ENCODE peak calls at places on chromosome 21, in ten cellular contexts. H, P, M, W, R, I, A, N, T and B are unnamed samples.

GRCh38 chr21:41768371-41769042 is 1.7 kb upstream of the RIPK4 start:
- DNase-seq in I (peak), P (no peak), M (peak), N (peak), A (peak), W (no peak), H (peak), T (no peak), R (peak), B (no peak)

GRCh38 chr21:16287060-16287459 is 557.3 kb downstream of the USP25 start:
- DNase-seq in N (no peak), H (no peak), I (peak), T (no peak), M (no peak), A (no peak), R (no peak), W (no peak), P (no peak), B (no peak)

GRCh38 chr21:41663805-41664788 is 102.8 kb downstream of the RIPK4 start:
- DNase-seq in I (peak), A (peak), T (no peak), H (peak), N (no peak), P (no peak), W (no peak), M (no peak), R (no peak), B (no peak)

GRCh38 chr21:42161401-42161956 is 57.5 kb upstream of the ABCG1 start:
- DNase-seq in W (no peak), M (no peak), P (no peak), H (no peak), A (no peak), T (no peak), I (no peak), N (no peak), R (no peak), B (no peak)

GRCh38 chr21:38376235-38376634 is 119.4 kb downstream of the KCNJ15 start:
- DNase-seq in T (no peak), W (no peak), R (no peak), N (no peak), A (no peak), H (no peak), M (no peak), P (peak), I (no peak), B (no peak)

GRCh38 chr21:46454634-46455390 is 3.9 kb upstream of the DIP2A start:
- DNase-seq in M (no peak), H (no peak), W (no peak), T (no peak), R (peak), P (no peak), N (no peak), I (no peak), A (no peak), B (no peak)

GRCh38 chr21:27476696-27477095 is 509.8 kb upstream of the ADAMTS5 start:
- DNase-seq in A (peak), W (no peak), R (peak), N (no peak), M (peak), T (no peak), I (peak), H (no peak), P (no peak), B (no peak)

GRCh38 chr21:39037807-39038405 is 145.3 kb downstream of the PSMG1 start:
- DNase-seq in P (peak), A (peak), H (no peak), W (no peak), R (no peak), I (no peak), N (no peak), T (no peak), M (peak), B (no peak)

GRCh38 chr21:38170283-38170682 is 86.5 kb upstream of the KCNJ15 start:
- DNase-seq in W (no peak), M (peak), P (peak), R (peak), H (no peak), I (peak), A (peak), N (no peak), T (no peak), B (no peak)

GRCh38 chr21:45264146-45264918 is 23.4 kb downstream of the POFUT2 start:
- DNase-seq in H (no peak), W (peak), R (no peak), P (no peak), I (no peak), M (no peak), A (no peak), N (peak), T (no peak), B (peak)

GRCh38 chr21:46428286-46428685 is 30.4 kb upstream of the DIP2A start:
- DNase-seq in H (no peak), N (peak), I (no peak), T (no peak), R (no peak), W (no peak), P (no peak), M (no peak), A (no peak), B (no peak)

GRCh38 chr21:34926784-34927548 is 122.1 kb downstream of the RUNX1 start:
- DNase-seq in R (peak), P (no peak), I (peak), W (no peak), N (no peak), T (no peak), H (peak), A (no peak), M (peak), B (no peak)

GRCh38 chr21:44800971-44801467 is 601 bp downstream of the UBE2G2 start:
- DNase-seq in R (peak), W (no peak), H (peak), M (peak), P (no peak), I (peak), T (no peak), A (peak), N (no peak), B (no peak)

GRCh38 chr21:15289896-15290841 is 225.4 kb upstream of the NRIP1 start:
- DNase-seq in A (no peak), M (no peak), I (no peak), N (peak), P (peak), T (no peak), R (no peak), W (peak), H (peak), B (no peak)

GRCh38 chr21:46458315-46459023 is at the start of gene DIP2A:
- DNase-seq in T (peak), M (peak), N (peak), P (peak), W (peak), H (peak), A (peak), I (peak), R (peak), B (peak)

GRCh38 chr21:21052672-21053071 is 54.5 kb downstream of the NCAM2 start:
- DNase-seq in H (no peak), P (no peak), W (no peak), N (no peak), T (no peak), A (no peak), I (no peak), M (no peak), R (no peak), B (no peak)

GRCh38 chr21:41580758-41581554 is 73.0 kb upstream of the TMPRSS2 start:
- DNase-seq in W (no peak), I (no peak), P (no peak), R (no peak), H (no peak), M (no peak), A (peak), N (no peak), T (no peak), B (no peak)

GRCh38 chr21:21997390-21998333 is 999.5 kb downstream of the NCAM2 start:
- DNase-seq in H (no peak), N (no peak), R (no peak), A (no peak), P (no peak), W (no peak), T (no peak), I (no peak), M (no peak), B (no peak)

GRCh38 chr21:38621132-38621531 is 122.9 kb upstream of the ERG start:
- DNase-seq in N (no peak), H (no peak), T (no peak), W (no peak), R (no peak), A (no peak), P (no peak), I (no peak), M (no peak), B (no peak)

GRCh38 chr21:25934771-25935224 is 200.0 kb downstream of the GABPA start:
- DNase-seq in T (peak), M (peak), P (peak), H (no peak), N (peak), R (peak), A (peak), W (no peak), I (peak), B (no peak)

GRCh38 chr21:45830221-45830640 is 151.3 kb upstream of the COL6A1 start:
- DNase-seq in M (no peak), W (no peak), R (no peak), N (no peak), P (no peak), I (no peak), H (no peak), T (no peak), A (no peak), B (no peak)

GRCh38 chr21:15127437-15127836 is 62.6 kb upstream of the NRIP1 start:
- DNase-seq in R (no peak), H (no peak), N (no peak), W (no peak), T (no peak), I (no peak), A (no peak), M (no peak), P (no peak), B (no peak)

GRCh38 chr21:39314155-39315027 is 959 bp upstream of the BRWD1 start:
- DNase-seq in R (peak), I (peak), M (peak), P (peak), T (peak), W (peak), H (peak), N (no peak), A (peak), B (no peak)

GRCh38 chr21:22421416-22422190 is 1423.4 kb downstream of the NCAM2 start:
- DNase-seq in N (no peak), R (no peak), I (no peak), M (no peak), W (no peak), H (no peak), P (no peak), T (no peak), A (no peak), B (no peak)

GRCh38 chr21:38956791-38957571 is 151.3 kb downstream of the ETS2 start:
- DNase-seq in I (peak), W (no peak), R (no peak), A (peak), H (peak), T (peak), P (peak), M (no peak), N (no peak), B (no peak)

GRCh38 chr21:26686278-26686677 is 113.2 kb upstream of the CYYR1 start:
- DNase-seq in H (no peak), A (peak), N (no peak), R (peak), I (no peak), P (no peak), M (peak), W (no peak), T (no peak), B (no peak)

GRCh38 chr21:38343691-38344090 is 86.9 kb downstream of the KCNJ15 start:
- DNase-seq in I (peak), T (no peak), A (peak), P (no peak), H (no peak), W (no peak), R (peak), M (peak), N (peak), B (no peak)

GRCh38 chr21:39141502-39141901 is 41.7 kb downstream of the PSMG1 start:
- DNase-seq in A (no peak), N (no peak), H (no peak), R (peak), W (no peak), M (no peak), I (peak), P (no peak), T (no peak), B (no peak)

GRCh38 chr21:44854664-44855446 is 18.6 kb downstream of the PTTG1IP start:
- DNase-seq in W (no peak), M (no peak), I (no peak), H (no peak), A (no peak), T (no peak), R (no peak), P (no peak), N (peak), B (no peak)

GRCh38 chr21:45913886-45914285 is 67.7 kb upstream of the COL6A1 start:
- DNase-seq in I (no peak), H (no peak), A (no peak), T (no peak), W (no peak), M (no peak), N (peak), P (no peak), R (no peak), B (no peak)

DNA sequence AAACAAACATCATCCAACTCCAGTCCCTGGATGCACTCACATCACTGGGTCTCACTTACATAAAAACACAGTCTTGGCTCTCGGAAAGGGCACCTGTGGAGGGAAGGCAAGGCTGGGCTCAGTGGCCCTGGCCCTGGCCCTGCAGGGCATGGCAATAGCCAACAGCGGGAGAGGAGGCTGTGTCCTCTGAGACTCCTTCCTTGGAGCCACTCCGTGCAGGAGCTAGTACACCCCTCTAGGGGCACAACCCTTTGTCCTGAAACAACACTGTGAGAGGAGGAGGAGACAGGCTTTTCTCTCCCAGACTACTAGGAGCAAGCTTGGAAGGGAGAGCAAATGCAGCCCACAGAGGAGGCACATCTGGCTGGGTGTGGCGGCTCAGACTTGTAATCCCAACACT is 28.0 kb downstream of the URB1 start:
- DNase-seq in H (no peak), A (no peak), I (no peak), M (no peak), N (no peak), P (no peak), T (no peak), R (no peak), W (no peak), B (no peak)
- TF ChIP-seq CTCF in H (no peak), A (no peak), I (no peak), M (no peak), N (no peak), P (no peak), T (no peak), R (no peak), W (no peak), B (no peak)

DNA sequence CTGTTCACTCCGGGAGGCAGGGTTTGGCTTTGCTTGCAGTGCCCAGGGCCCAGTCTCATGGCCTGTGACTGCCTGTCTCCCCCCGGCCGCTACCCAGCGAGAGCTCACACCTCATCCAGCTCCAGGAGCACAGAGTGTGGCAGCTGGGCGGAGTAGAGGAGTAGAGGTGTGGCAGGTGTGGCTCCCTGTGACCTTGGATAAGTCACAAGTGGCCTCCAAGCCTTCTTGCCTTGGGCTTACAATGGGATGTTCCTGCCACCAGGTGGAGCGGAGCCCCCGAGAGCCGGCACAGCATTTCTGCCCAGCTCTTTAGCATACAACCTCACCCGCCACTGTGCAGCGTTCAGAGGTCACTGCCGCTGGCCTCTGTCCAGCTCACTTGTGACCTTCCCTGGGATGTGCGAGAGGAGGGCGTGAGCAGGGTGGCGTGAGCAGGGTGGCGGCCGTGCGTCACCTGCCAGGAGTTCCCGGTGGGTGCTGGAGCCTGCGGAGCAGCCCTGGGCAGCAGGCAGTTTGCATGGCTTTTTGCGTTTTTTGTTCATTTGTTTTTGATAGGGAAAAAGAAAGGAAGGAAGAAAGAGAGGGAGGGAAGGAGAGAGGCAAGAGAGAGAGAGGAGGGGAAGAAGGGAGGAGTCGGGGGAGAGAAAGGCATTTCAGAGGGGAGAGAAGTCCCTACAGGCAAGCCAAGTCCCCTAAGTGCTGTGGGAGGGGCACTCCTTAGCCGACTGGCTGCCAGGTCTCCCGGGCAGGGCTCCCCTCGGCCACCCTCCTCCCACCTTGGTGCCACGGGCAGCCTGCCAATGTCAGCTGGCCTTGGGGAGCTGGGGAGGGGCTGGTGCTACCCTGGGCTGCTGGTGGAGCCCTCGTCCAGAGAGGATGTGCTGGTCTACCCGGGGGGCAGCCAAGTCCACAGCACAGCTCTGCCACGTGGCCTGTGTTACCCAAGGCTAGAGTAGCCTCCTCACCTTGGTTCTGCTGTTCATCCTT is 42.6 kb downstream of the CRYAA start:
- DNase-seq in H (peak), N (peak), I (peak), R (peak), A (no peak), W (peak), P (peak), T (no peak), M (no peak), B (no peak)
- TF ChIP-seq CTCF in H (peak), N (peak), I (no peak), R (peak), A (no peak), W (peak), P (peak), T (peak), M (peak), B (no peak)

GRCh38 chr21:43619856-43620255 is 39.4 kb downstream of the HSF2BP start:
- DNase-seq in A (no peak), P (no peak), M (no peak), R (no peak), T (no peak), N (no peak), I (no peak), W (no peak), H (no peak), B (no peak)
- TF ChIP-seq CTCF in A (peak), P (no peak), M (no peak), R (peak), T (no peak), N (no peak), I (no peak), W (no peak), H (peak), B (no peak)

GRCh38 chr21:36915701-36916075 is 50.8 kb downstream of the HLCS start:
- DNase-seq in H (no peak), I (no peak), M (no peak), W (no peak), N (no peak), T (no peak), P (no peak), A (no peak), R (no peak), B (no peak)

GRCh38 chr21:36916718-36917117 is 49.8 kb downstream of the HLCS start:
- DNase-seq in N (no peak), P (no peak), R (no peak), A (no peak), W (no peak), H (no peak), M (no peak), T (no peak), I (no peak), B (no peak)

GRCh38 chr21:36915014-36915700 is 51.3 kb downstream of the HLCS start:
- DNase-seq in P (no peak), H (no peak), N (no peak), A (no peak), R (no peak), I (no peak), M (no peak), T (no peak), W (no peak), B (no peak)

GRCh38 chr21:36918291-36918690 is 48.2 kb downstream of the HLCS start:
- DNase-seq in N (no peak), P (no peak), A (no peak), T (no peak), H (no peak), R (no peak), W (no peak), I (no peak), M (no peak), B (no peak)

GRCh38 chr21:36917487-36918158 is 48.8 kb downstream of the HLCS start:
- DNase-seq in I (peak), R (peak), N (no peak), P (no peak), H (peak), M (no peak), W (no peak), T (no peak), A (peak), B (no peak)
- TF ChIP-seq CTCF in I (peak), R (peak), N (peak), P (peak), H (peak), M (peak), W (peak), T (peak), A (peak), B (no peak)

GRCh38 chr21:18951291-18952038 is 547.9 kb upstream of the TMPRSS15 start:
- DNase-seq in A (no peak), I (no peak), H (peak), M (no peak), R (no peak), W (peak), N (no peak), T (no peak), P (no peak), B (no peak)
- TF ChIP-seq CTCF in A (no peak), I (no peak), H (no peak), M (peak), R (no peak), W (peak), N (peak), T (no peak), P (peak), B (no peak)

GRCh38 chr21:33752260-33752659 is 110.0 kb downstream of the ITSN1 start:
- DNase-seq in W (no peak), T (no peak), M (no peak), R (no peak), A (no peak), N (no peak), I (no peak), P (no peak), H (no peak), B (no peak)

GRCh38 chr21:33751533-33751932 is 109.2 kb downstream of the ITSN1 start:
- DNase-seq in W (no peak), A (no peak), R (no peak), N (no peak), I (no peak), H (no peak), T (no peak), M (no peak), P (no peak), B (no peak)

GRCh38 chr21:33748903-33749302 is 106.6 kb downstream of the ITSN1 start:
- DNase-seq in H (no peak), N (no peak), M (no peak), T (no peak), W (no peak), R (no peak), P (no peak), A (no peak), I (no peak), B (no peak)

GRCh38 chr21:33751120-33751519 is 108.8 kb downstream of the ITSN1 start:
- DNase-seq in H (no peak), M (peak), W (no peak), P (no peak), R (peak), N (no peak), A (peak), I (peak), T (no peak), B (no peak)

GRCh38 chr21:33750017-33750416 is 107.7 kb downstream of the ITSN1 start:
- DNase-seq in N (no peak), T (no peak), I (no peak), M (no peak), P (no peak), H (no peak), A (no peak), R (peak), W (no peak), B (no peak)
- TF ChIP-seq CTCF in N (no peak), T (no peak), I (no peak), M (no peak), P (no peak), H (no peak), A (no peak), R (no peak), W (no peak), B (no peak)